ENCODE peak calls at places on chromosomes 6 and 20, in four cellular contexts. Z is psoas muscle, F is A549, I is ovary. X is an unnamed sample.

GRCh38 chr6:124131779-124132178 is 328.1 kb downstream of the NKAIN2 start:
- DNase-seq in Z (no peak), F (no peak), I (no peak), X (no peak)

GRCh38 chr6:82588020-82588419 is 224.4 kb downstream of the TPBG start:
- DNase-seq in Z (no peak), F (peak; percentile 2), I (no peak), X (no peak)

GRCh38 chr6:13328875-13329183 is 492 bp upstream of the TBC1D7 start:
- DNase-seq in Z (no peak), F (no peak), I (no peak), X (no peak)

GRCh38 chr6:50850223-50850751 is 31.6 kb downstream of the TFAP2B start:
- DNase-seq in Z (no peak), F (no peak), I (no peak), X (no peak)

GRCh38 chr6:116158641-116159040 is 32.7 kb upstream of the COL10A1 start:
- DNase-seq in Z (no peak), F (no peak), I (no peak), X (no peak)

GRCh38 chr6:53811082-53811481 is 16.3 kb downstream of the LRRC1 start:
- DNase-seq in Z (no peak), F (no peak), I (no peak), X (no peak)

GRCh38 chr6:33164665-33165373 is 27.4 kb downstream of the COL11A2 start:
- DNase-seq in Z (no peak), F (no peak), I (no peak), X (no peak)

GRCh38 chr6:138691595-138692057 is 81.9 kb upstream of the CCDC28A start:
- DNase-seq in Z (no peak), F (peak; percentile 9), I (no peak), X (no peak)

GRCh38 chr6:121485359-121485809 is 49.9 kb downstream of the GJA1 start:
- DNase-seq in Z (no peak), F (peak; percentile 82), I (no peak), X (no peak)

GRCh38 chr6:162056745-162057144 is 670.8 kb downstream of the PRKN start:
- DNase-seq in Z (no peak), F (peak; percentile 58), I (no peak), X (no peak)

GRCh38 chr6:26514984-26515383 is 14.9 kb downstream of the BTN1A1 start:
- DNase-seq in Z (no peak), F (no peak), I (no peak), X (no peak)

GRCh38 chr6:157569543-157569942 is 188.6 kb downstream of the ZDHHC14 start:
- DNase-seq in Z (no peak), F (no peak), I (no peak), X (no peak)

GRCh38 chr20:62339647-62340062 is 27.5 kb downstream of the LAMA5 start:
- DNase-seq in Z (no peak), F (no peak), I (no peak), X (no peak)

GRCh38 chr20:49916146-49917002 is 1.0 kb upstream of the SPATA2 start:
- DNase-seq in Z (no peak), F (peak; percentile 79), I (no peak), X (no peak)

GRCh38 chr6:105675715-105676397 is 273.0 kb upstream of the PREP start:
- DNase-seq in Z (no peak), F (peak; percentile 22), I (no peak), X (no peak)

GRCh38 chr6:42378125-42378524 is 73.6 kb downstream of the TRERF1 start:
- DNase-seq in Z (no peak), F (no peak), I (no peak), X (no peak)

GRCh38 chr6:13250703-13251102 is 77.6 kb downstream of the TBC1D7 start:
- DNase-seq in Z (no peak), F (no peak), I (no peak), X (no peak)

GRCh38 chr20:19964289-19965263 is 52.6 kb upstream of the NAA20 start:
- DNase-seq in Z (peak; percentile 81), F (peak; percentile 80), I (peak; percentile 79), X (peak; percentile 70)

GRCh38 chr6:155541976-155542375 is 86.3 kb upstream of the NOX3 start:
- DNase-seq in Z (no peak), F (no peak), I (no peak), X (no peak)

GRCh38 chr6:1697688-1698351 is 88.1 kb downstream of the FOXC1 start:
- DNase-seq in Z (no peak), F (no peak), I (no peak), X (no peak)

GRCh38 chr6:13303668-13304017 is 24.7 kb downstream of the TBC1D7 start:
- DNase-seq in Z (peak; percentile 89), F (no peak), I (peak; percentile 76), X (peak; percentile 93)

GRCh38 chr6:150263765-150264415 is 104.9 kb upstream of the IYD start:
- DNase-seq in Z (no peak), F (no peak), I (no peak), X (no peak)

GRCh38 chr6:57421503-57421902 is 104.1 kb downstream of the PRIM2 start:
- DNase-seq in Z (no peak), F (no peak), I (no peak), X (no peak)

GRCh38 chr6:14037402-14038277 is 79.9 kb upstream of the CD83 start:
- DNase-seq in Z (no peak), F (no peak), I (no peak), X (no peak)

GRCh38 chr6:12896208-12896733 is 179.7 kb downstream of the PHACTR1 start:
- DNase-seq in Z (no peak), F (no peak), I (no peak), X (no peak)

GRCh38 chr6:75611702-75612375 is 10.2 kb downstream of the SENP6 start:
- DNase-seq in Z (no peak), F (no peak), I (no peak), X (no peak)

GRCh38 chr6:38164671-38165108 is 345.2 kb downstream of the ZFAND3 start:
- DNase-seq in Z (no peak), F (no peak), I (no peak), X (peak; percentile 72)
- H3K27ac ChIP-seq in Z (no peak overlapping the region), F (no peak overlapping the region), I (no peak overlapping the region), X (no peak overlapping the region)

DNA sequence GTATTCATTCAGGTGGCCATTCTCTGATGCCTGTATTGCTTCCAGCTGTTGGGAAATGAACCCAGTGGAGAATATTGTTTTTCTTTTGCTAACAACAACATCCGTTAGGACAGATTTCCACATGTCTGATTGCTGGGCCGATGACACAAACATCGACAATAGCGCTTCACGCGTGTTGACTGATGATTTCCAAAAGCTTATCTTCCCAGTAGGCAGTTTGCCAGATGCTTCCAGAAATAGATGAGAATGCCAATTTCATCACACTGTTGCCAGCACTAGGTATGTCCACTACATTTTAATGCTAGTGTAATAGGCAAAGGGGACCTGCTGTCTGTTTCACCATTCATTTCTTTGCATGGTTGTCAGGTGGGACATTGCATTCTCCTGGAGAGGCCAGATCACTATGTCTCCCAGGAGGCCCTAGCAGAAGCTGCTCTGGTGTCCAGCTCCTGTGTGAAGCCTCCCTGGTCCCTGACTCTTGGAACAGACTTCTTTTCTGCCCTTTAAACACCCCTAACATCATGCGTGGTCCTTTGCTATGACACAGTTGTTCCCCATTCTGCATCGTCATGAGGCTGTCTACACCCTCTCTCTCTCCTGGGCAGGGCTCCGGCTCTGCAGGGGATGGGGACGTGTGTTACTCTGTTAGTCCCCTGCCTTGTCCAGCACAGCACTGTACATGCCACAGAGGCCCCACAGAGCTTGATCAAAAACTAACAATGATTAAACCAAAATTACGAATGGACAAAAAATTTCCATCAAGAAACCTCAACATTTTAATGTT is 181.6 kb downstream of the CDH26 start:
- DNase-seq in Z (no peak), F (no peak), I (no peak), X (no peak)
- H3K27ac ChIP-seq in Z (peak overlapping the region; percentile 71), F (no peak overlapping the region), I (no peak overlapping the region), X (no peak overlapping the region)

GRCh38 chr6:134250776-134251175 is 67.1 kb downstream of the SGK1 start:
- DNase-seq in Z (no peak), F (no peak), I (no peak), X (no peak)

GRCh38 chr6:134249759-134250602 is 67.9 kb downstream of the SGK1 start:
- DNase-seq in Z (no peak), F (peak; percentile 4), I (no peak), X (no peak)

GRCh38 chr6:134247271-134247833 is 70.6 kb downstream of the SGK1 start:
- DNase-seq in Z (no peak), F (no peak), I (no peak), X (no peak)

GRCh38 chr6:134247854-134248580 is 69.9 kb downstream of the SGK1 start:
- DNase-seq in Z (no peak), F (no peak), I (no peak), X (no peak)

GRCh38 chr6:134249412-134249758 is 68.5 kb downstream of the SGK1 start:
- DNase-seq in Z (no peak), F (no peak), I (peak; percentile 68), X (no peak)
- H3K27ac ChIP-seq in Z (peak overlapping the region; percentile 83), F (peak overlapping the region; percentile 47), I (peak overlapping the region; percentile 55), X (no peak overlapping the region)

GRCh38 chr6:169425628-169426370 is 172.2 kb upstream of the THBS2 start:
- DNase-seq in Z (no peak), F (no peak), I (no peak), X (no peak)
- H3K27ac ChIP-seq in Z (no peak overlapping the region), F (no peak overlapping the region), I (no peak overlapping the region), X (no peak overlapping the region)

DNA sequence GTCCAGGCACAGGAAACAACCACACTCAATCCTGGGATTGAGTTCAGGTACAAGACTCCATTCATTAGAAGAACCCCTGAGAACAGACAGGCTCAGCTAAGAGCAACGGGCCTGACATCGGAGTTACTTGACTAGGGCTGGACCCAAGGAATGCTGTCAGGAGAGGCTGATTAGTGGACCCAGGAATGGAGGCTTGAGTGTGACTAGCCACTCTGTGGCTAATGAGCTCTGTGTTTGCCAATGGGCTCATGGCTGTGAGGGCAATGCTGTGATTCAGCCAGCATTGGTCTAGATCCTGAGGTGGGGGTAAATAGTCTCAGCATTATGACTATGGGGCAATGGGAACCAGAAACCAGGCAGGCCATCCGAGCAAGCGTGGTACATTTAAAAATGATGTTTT is 71.8 kb downstream of the RIOK1 start:
- DNase-seq in Z (no peak), F (no peak), I (no peak), X (no peak)
- H3K27ac ChIP-seq in Z (no peak overlapping the region), F (peak overlapping the region; percentile 31), I (no peak overlapping the region), X (no peak overlapping the region)

GRCh38 chr20:53795170-53795569 is 201.5 kb upstream of the ZNF217 start:
- DNase-seq in Z (no peak), F (no peak), I (no peak), X (no peak)
- H3K27ac ChIP-seq in Z (no peak overlapping the region), F (peak overlapping the region; percentile 72), I (no peak overlapping the region), X (no peak overlapping the region)

GRCh38 chr6:166988674-166989201 is 10.5 kb upstream of the CEP43 start:
- DNase-seq in Z (no peak), F (no peak), I (no peak), X (no peak)
- H3K27ac ChIP-seq in Z (no peak overlapping the region), F (no peak overlapping the region), I (no peak overlapping the region), X (no peak overlapping the region)

DNA sequence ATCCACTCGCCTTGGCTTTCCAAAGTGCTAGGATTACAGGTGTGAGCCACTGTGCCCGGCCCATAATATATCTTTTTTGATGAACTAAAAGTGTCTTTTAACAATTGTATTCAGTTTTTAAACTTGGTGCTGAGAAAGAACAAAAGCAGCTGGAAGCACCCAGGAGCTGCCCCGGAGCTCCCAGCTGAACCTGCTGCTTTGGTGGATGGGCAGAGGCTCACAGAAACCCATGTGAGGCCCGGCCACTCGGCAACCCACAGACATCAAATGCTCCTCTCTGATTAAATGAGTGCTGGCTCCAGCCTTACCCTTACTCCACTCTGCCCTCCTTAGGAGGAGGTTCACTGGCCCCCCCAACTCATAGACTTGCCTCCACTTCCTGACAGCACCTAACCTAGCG is 59.4 kb upstream of the FRMD1 start:
- DNase-seq in Z (no peak), F (no peak), I (no peak), X (peak; percentile 39)
- H3K27ac ChIP-seq in Z (no peak overlapping the region), F (no peak overlapping the region), I (no peak overlapping the region), X (no peak overlapping the region)